ENCODE peak calls at places on chromosome 18, in eight cellular contexts. A is progenitor cell of endocrine pancreas, G is neural progenitor cell, R is GM10248, U is fibroblast of lung, W is HFFc6, F is AG04449, J is type B pancreatic cell. V is an unnamed sample.

GRCh38 chr18:48828201-48828580 is 122.6 kb downstream of the SMAD7 start:
- DNase-seq in U (no peak), W (no peak), A (no peak), G (no peak), R (no peak), F (no peak), J (no peak), V (no peak)

GRCh38 chr18:78396756-78397155 is 582.9 kb upstream of the SALL3 start:
- DNase-seq in W (no peak), U (no peak), F (no peak), R (no peak), A (no peak), J (no peak), G (no peak), V (no peak)

GRCh38 chr18:54181856-54182612 is 42.4 kb downstream of the MBD2 start:
- DNase-seq in F (no peak), A (no peak), R (peak), J (no peak), W (peak), G (no peak), U (no peak), V (peak)

GRCh38 chr18:67980241-67980640 is 463.7 kb upstream of the DSEL start:
- DNase-seq in F (no peak), U (no peak), A (no peak), R (no peak), G (no peak), W (no peak), J (no peak), V (no peak)

GRCh38 chr18:70454705-70455322 is 166.0 kb downstream of the SOCS6 start:
- DNase-seq in G (peak), J (no peak), R (peak), U (peak), F (peak), W (peak), A (peak), V (peak)

GRCh38 chr18:50356036-50356945 is 18.6 kb upstream of the SKA1 start:
- DNase-seq in F (no peak), A (no peak), G (no peak), J (no peak), W (peak), U (no peak), R (peak), V (peak)

GRCh38 chr18:79588636-79589481 is 90.7 kb upstream of the CTDP1 start:
- DNase-seq in F (peak), W (peak), J (peak), U (peak), A (no peak), R (no peak), G (peak), V (no peak)

GRCh38 chr18:47149457-47150028 is 757 bp downstream of the HDHD2 start:
- DNase-seq in R (no peak), U (no peak), F (no peak), G (peak), W (no peak), J (no peak), A (no peak), V (no peak)

GRCh38 chr18:3297025-3297984 is 35.4 kb downstream of the MYL12B start:
- DNase-seq in R (peak), A (peak), G (peak), U (peak), W (peak), J (peak), F (no peak), V (peak)

GRCh38 chr18:21145371-21145770 is 33.8 kb upstream of the ROCK1 start:
- DNase-seq in J (no peak), G (no peak), W (no peak), F (no peak), A (no peak), R (no peak), U (no peak), V (no peak)

GRCh38 chr18:80201739-80202138 is 45.6 kb downstream of the PARD6G start:
- DNase-seq in W (no peak), R (peak), G (no peak), F (no peak), U (no peak), A (no peak), J (no peak), V (no peak)

GRCh38 chr18:57942493-57942892 is 101.5 kb upstream of the NEDD4L start:
- DNase-seq in J (no peak), F (no peak), G (peak), A (no peak), R (no peak), W (no peak), U (no peak), V (no peak)

GRCh38 chr18:45874501-45875184 is 49.2 kb downstream of the SIGLEC15 start:
- DNase-seq in R (peak), F (no peak), W (no peak), G (no peak), U (no peak), A (no peak), J (no peak), V (peak)

GRCh38 chr18:34493099-34493544 is 217.0 kb upstream of the DTNA start:
- DNase-seq in J (peak), A (peak), W (peak), F (no peak), G (peak), R (peak), U (peak), V (peak)

GRCh38 chr18:12990128-12990485 is 1.1 kb upstream of the CEP192 start:
- DNase-seq in A (no peak), R (no peak), F (no peak), J (no peak), U (no peak), W (no peak), G (no peak), V (no peak)

GRCh38 chr18:28178720-28179119 is 1.8 kb upstream of the CDH2 start:
- DNase-seq in A (no peak), U (no peak), W (peak), J (no peak), G (no peak), F (no peak), R (no peak), V (no peak)

GRCh38 chr18:78871631-78872030 is 108.0 kb upstream of the SALL3 start:
- DNase-seq in J (no peak), W (no peak), G (no peak), U (no peak), A (no peak), R (no peak), F (no peak), V (no peak)

GRCh38 chr18:33460681-33461080 is 20.2 kb upstream of the CCDC178 start:
- DNase-seq in U (no peak), J (no peak), W (no peak), G (no peak), A (no peak), F (no peak), R (no peak), V (no peak)

GRCh38 chr18:362914-363295 is 95.1 kb upstream of the THOC1 start:
- DNase-seq in W (no peak), J (no peak), U (no peak), G (peak), R (no peak), F (peak), A (no peak), V (no peak)

GRCh38 chr18:24657461-24657860 is 197.0 kb downstream of the HRH4 start:
- DNase-seq in F (no peak), W (no peak), R (no peak), J (no peak), A (no peak), G (no peak), U (peak), V (no peak)

GRCh38 chr18:45222200-45222599 is 393.1 kb upstream of the SLC14A2 start:
- DNase-seq in F (no peak), W (no peak), J (no peak), A (no peak), U (no peak), G (no peak), R (no peak), V (no peak)

GRCh38 chr18:58847383-58848071 is 17.1 kb upstream of the ZNF532 start:
- DNase-seq in J (no peak), A (no peak), R (no peak), U (no peak), G (peak), W (no peak), F (no peak), V (no peak)

GRCh38 chr18:8735274-8735673 is 29.9 kb downstream of the MTCL1 start:
- DNase-seq in A (no peak), G (peak), F (no peak), U (no peak), W (no peak), R (no peak), J (no peak), V (no peak)

GRCh38 chr18:70634576-70635147 is 345.8 kb downstream of the SOCS6 start:
- DNase-seq in J (no peak), F (no peak), R (no peak), A (no peak), U (no peak), G (no peak), W (no peak), V (no peak)

GRCh38 chr18:53380063-53380639 is 844.3 kb downstream of the MBD2 start:
- DNase-seq in R (peak), J (no peak), F (peak), U (peak), G (peak), A (no peak), W (peak), V (peak)

GRCh38 chr18:9993846-9994660 is 80.2 kb downstream of the VAPA start:
- DNase-seq in R (no peak), F (no peak), A (no peak), J (no peak), G (no peak), U (no peak), W (no peak), V (no peak)

GRCh38 chr18:56245856-56246575 is 392.4 kb downstream of the TXNL1 start:
- DNase-seq in R (no peak), W (peak), U (peak), J (no peak), G (peak), F (no peak), A (no peak), V (no peak)

GRCh38 chr18:1047406-1047805 is 142.7 kb downstream of the ADCYAP1 start:
- DNase-seq in R (no peak), W (no peak), G (no peak), F (no peak), A (no peak), U (no peak), J (no peak), V (no peak)

GRCh38 chr18:55234366-55235093 is 275.3 kb upstream of the CCDC68 start:
- DNase-seq in J (peak), R (peak), U (peak), G (peak), A (peak), F (peak), W (peak), V (peak)

GRCh38 chr18:55268146-55268545 is 308.9 kb upstream of the CCDC68 start:
- DNase-seq in G (no peak), R (peak), J (no peak), A (no peak), U (no peak), W (no peak), F (no peak), V (peak)

GRCh38 chr18:7579176-7579922 is 12.2 kb downstream of the PTPRM start:
- DNase-seq in R (no peak), W (no peak), G (no peak), J (no peak), U (no peak), F (no peak), A (no peak), V (no peak)

GRCh38 chr18:7579923-7580542 is 12.9 kb downstream of the PTPRM start:
- DNase-seq in A (no peak), U (no peak), J (no peak), W (no peak), G (no peak), R (no peak), F (no peak), V (no peak)

GRCh38 chr18:7585272-7585670 is 18.2 kb downstream of the PTPRM start:
- DNase-seq in A (no peak), U (no peak), J (no peak), F (no peak), G (no peak), W (no peak), R (no peak), V (no peak)

GRCh38 chr18:7586379-7586778 is 19.3 kb downstream of the PTPRM start:
- DNase-seq in F (no peak), G (no peak), W (no peak), R (no peak), U (no peak), A (no peak), J (no peak), V (no peak)

GRCh38 chr18:7584646-7585271 is 17.6 kb downstream of the PTPRM start:
- DNase-seq in J (no peak), U (no peak), R (no peak), W (no peak), G (no peak), A (no peak), F (no peak), V (no peak)
- TF ChIP-seq CTCF in J (no peak), U (no peak), R (no peak), W (no peak), G (no peak), A (no peak), F (no peak), V (no peak)

GRCh38 chr18:31440787-31441186 is 6.8 kb upstream of the DSG3 start:
- DNase-seq in J (no peak), G (no peak), A (no peak), F (no peak), U (no peak), R (no peak), W (no peak), V (no peak)
- TF ChIP-seq CTCF in J (no peak), G (no peak), A (no peak), F (no peak), U (no peak), R (no peak), W (no peak), V (no peak)

GRCh38 chr18:42950732-42951131 is 164.8 kb downstream of the RIT2 start:
- DNase-seq in J (no peak), R (no peak), U (no peak), A (no peak), G (no peak), F (no peak), W (no peak), V (no peak)
- TF ChIP-seq CTCF in J (no peak), R (no peak), U (no peak), A (no peak), G (no peak), F (no peak), W (no peak), V (no peak)

DNA sequence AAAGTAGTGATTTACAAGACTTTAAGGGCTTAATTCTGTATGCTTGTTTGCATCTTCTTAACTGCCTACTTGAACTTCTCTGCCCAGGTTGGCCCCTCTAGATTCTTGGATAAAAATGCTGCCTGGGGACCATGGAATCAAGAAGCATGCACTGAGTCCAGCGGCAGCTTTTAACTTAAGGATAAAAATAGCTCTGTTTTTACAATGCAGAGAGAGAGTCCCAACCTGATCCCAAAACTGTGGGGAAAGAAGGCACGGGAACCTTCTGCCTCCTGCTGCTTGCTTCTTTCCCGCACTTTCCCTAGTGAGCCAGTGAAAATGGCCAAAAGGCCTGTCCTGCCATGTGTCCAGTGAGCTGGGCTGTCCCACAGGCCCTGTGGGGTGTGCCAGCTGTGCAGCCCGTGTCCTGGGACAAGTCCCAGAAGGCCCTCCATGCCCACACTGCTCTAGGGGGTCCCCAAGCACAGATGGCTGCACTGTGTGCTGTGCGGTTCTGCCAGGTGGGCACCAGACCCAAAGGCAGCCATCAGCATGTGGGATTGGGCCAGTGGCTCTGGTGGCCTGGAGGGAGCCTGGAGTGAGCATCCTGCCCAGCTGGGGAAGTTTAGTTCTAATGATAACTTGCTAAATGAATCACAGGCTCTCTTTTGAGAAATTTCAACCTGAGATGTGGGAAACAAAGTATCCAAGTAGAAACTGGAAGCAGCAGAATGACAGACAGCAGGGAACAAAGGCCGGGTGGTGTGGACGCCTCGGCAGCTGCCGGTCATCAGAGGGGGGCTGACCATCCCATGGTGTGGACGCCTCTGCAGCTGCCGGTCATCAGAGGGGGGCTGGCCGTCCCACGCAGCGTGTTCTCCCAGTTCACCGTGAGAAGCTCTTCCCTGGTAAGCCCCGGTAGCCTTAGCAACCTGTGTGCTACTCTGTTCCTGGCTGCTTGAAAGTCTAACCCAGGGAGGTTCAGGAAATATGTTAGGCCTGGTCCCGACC is 10.0 kb upstream of the CNDP2 start:
- DNase-seq in U (no peak), R (no peak), J (peak), W (no peak), A (no peak), F (no peak), G (no peak), V (no peak)
- TF ChIP-seq CTCF in U (no peak), R (no peak), J (no peak), W (no peak), A (no peak), F (no peak), G (no peak), V (no peak)

GRCh38 chr18:43392168-43392567 is 114.9 kb upstream of the SYT4 start:
- DNase-seq in J (no peak), F (no peak), W (no peak), R (no peak), U (no peak), A (no peak), G (no peak), V (no peak)

GRCh38 chr18:43398601-43399000 is 121.3 kb upstream of the SYT4 start:
- DNase-seq in U (no peak), F (no peak), R (no peak), G (no peak), W (no peak), J (no peak), A (no peak), V (no peak)

GRCh38 chr18:43393174-43393573 is 115.9 kb upstream of the SYT4 start:
- DNase-seq in W (no peak), F (no peak), G (no peak), R (no peak), A (no peak), U (no peak), J (no peak), V (no peak)

GRCh38 chr18:43396266-43396665 is 119.0 kb upstream of the SYT4 start:
- DNase-seq in U (peak), W (peak), F (no peak), G (peak), A (no peak), J (no peak), R (no peak), V (no peak)
- TF ChIP-seq CTCF in U (peak), W (peak), F (no peak), G (peak), A (peak), J (peak), R (no peak), V (no peak)

GRCh38 chr18:60113396-60113795 is 213.6 kb downstream of the PMAIP1 start:
- DNase-seq in R (no peak), W (no peak), J (no peak), G (no peak), U (no peak), A (no peak), F (no peak), V (no peak)
- TF ChIP-seq CTCF in R (no peak), W (no peak), J (no peak), G (no peak), U (no peak), A (no peak), F (no peak), V (no peak)

DNA sequence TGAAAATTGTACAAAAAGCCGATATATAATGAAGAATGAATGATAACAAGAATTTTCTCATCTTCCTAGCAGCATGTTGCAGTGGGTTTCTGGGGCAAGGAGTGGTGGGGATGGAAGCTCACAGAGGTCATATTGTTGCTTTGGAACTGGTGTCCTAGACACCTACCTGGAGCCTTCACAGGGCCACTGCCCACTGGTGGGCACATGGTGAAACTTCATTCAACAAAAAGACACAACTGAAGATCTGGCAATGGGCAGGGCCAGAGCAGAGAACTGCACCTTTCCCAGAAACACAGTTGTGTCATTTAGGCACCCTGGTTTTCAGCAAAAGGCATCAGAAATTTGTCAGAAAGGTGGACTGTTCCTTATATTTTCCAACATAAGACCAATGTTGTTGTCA is 115.3 kb downstream of the FHOD3 start:
- DNase-seq in W (peak), G (peak), J (no peak), A (no peak), F (no peak), U (no peak), R (no peak), V (peak)
- TF ChIP-seq CTCF in W (peak), G (peak), J (peak), A (peak), F (peak), U (peak), R (peak), V (no peak)

V was measured in GM20000.